ENCODE peak calls at places on chromosomes 13 and 19, in ten cellular contexts. E, V, H, Q, P, C, X, I, Z and K are unnamed samples. For H3K36me3, the result is how much of the 10 kb centered on the place peaks cover.

GRCh38 chr19:41192574-41193419 is at the start of gene CYP2S1:
- DNase-seq in E (no peak), V (peak), H (peak), Q (no peak), P (no peak), C (peak), X (peak), I (peak), Z (no peak), K (peak)

GRCh38 chr13:110278859-110279258 is 28.1 kb downstream of the COL4A1 start:
- DNase-seq in E (peak), V (peak), H (no peak), Q (no peak), P (no peak), C (no peak), X (no peak), I (no peak), Z (no peak), K (no peak)

GRCh38 chr19:681029-681626 is 4.9 kb downstream of the FSTL3 start:
- DNase-seq in E (no peak), V (peak), H (peak), Q (peak), P (no peak), C (peak), X (peak), I (peak), Z (no peak), K (peak)

GRCh38 chr13:73844986-73845385 is 289.2 kb downstream of the KLF12 start:
- DNase-seq in E (no peak), V (no peak), H (peak), Q (no peak), P (peak), C (no peak), X (no peak), I (peak), Z (no peak), K (no peak)

GRCh38 chr13:111461445-111462149 is 141.2 kb downstream of the TEX29 start:
- DNase-seq in E (no peak), V (no peak), H (no peak), Q (no peak), P (no peak), C (no peak), X (no peak), I (no peak), Z (no peak), K (peak)

GRCh38 chr13:29947839-29948238 is 97.4 kb upstream of the UBL3 start:
- DNase-seq in E (no peak), V (no peak), H (no peak), Q (no peak), P (no peak), C (no peak), X (no peak), I (no peak), Z (no peak), K (no peak)

GRCh38 chr19:39670998-39671397 is 15.3 kb downstream of the LGALS16 start:
- DNase-seq in E (no peak), V (no peak), H (no peak), Q (no peak), P (no peak), C (no peak), X (no peak), I (no peak), Z (no peak), K (no peak)

GRCh38 chr13:41017153-41017552 is 2.0 kb downstream of the ELF1 start:
- DNase-seq in E (no peak), V (peak), H (no peak), Q (no peak), P (no peak), C (no peak), X (no peak), I (no peak), Z (no peak), K (no peak)

GRCh38 chr19:12828494-12828893 is 5.9 kb downstream of the RTBDN start:
- DNase-seq in E (peak), V (peak), H (peak), Q (no peak), P (no peak), C (peak), X (peak), I (peak), Z (no peak), K (no peak)

GRCh38 chr19:48642862-48643261 is 3.1 kb downstream of the CA11 start:
- DNase-seq in E (no peak), V (no peak), H (no peak), Q (no peak), P (no peak), C (no peak), X (no peak), I (peak), Z (no peak), K (no peak)

GRCh38 chr13:79775830-79776229 is 294.9 kb downstream of the NDFIP2 start:
- DNase-seq in E (peak), V (peak), H (peak), Q (no peak), P (peak), C (no peak), X (peak), I (peak), Z (no peak), K (no peak)

GRCh38 chr19:55259540-55260210 is 858 bp upstream of the PPP6R1 start:
- DNase-seq in E (no peak), V (peak), H (no peak), Q (no peak), P (no peak), C (no peak), X (no peak), I (no peak), Z (no peak), K (no peak)

GRCh38 chr19:33240181-33240771 is 14.6 kb upstream of the SLC7A10 start:
- DNase-seq in E (no peak), V (no peak), H (no peak), Q (no peak), P (no peak), C (no peak), X (no peak), I (no peak), Z (no peak), K (no peak)

GRCh38 chr13:79451500-79451962 is 29.4 kb upstream of the NDFIP2 start:
- DNase-seq in E (peak), V (peak), H (peak), Q (no peak), P (peak), C (no peak), X (no peak), I (peak), Z (peak), K (no peak)

GRCh38 chr19:42038675-42039074 is 31.3 kb downstream of the GRIK5 start:
- DNase-seq in E (peak), V (no peak), H (no peak), Q (peak), P (no peak), C (no peak), X (no peak), I (no peak), Z (no peak), K (peak)

GRCh38 chr19:29775575-29775900 is 36.3 kb upstream of the CCNE1 start:
- DNase-seq in E (no peak), V (no peak), H (no peak), Q (no peak), P (no peak), C (no peak), X (peak), I (no peak), Z (no peak), K (peak)

GRCh38 chr19:3102239-3103140 is 8.3 kb downstream of the GNA11 start:
- DNase-seq in E (no peak), V (no peak), H (no peak), Q (no peak), P (no peak), C (no peak), X (no peak), I (peak), Z (no peak), K (peak)

GRCh38 chr19:41350735-41351338 is 2.9 kb downstream of the TGFB1 start:
- DNase-seq in E (no peak), V (no peak), H (no peak), Q (no peak), P (peak), C (no peak), X (no peak), I (peak), Z (peak), K (peak)

GRCh38 chr19:50777830-50778303 is 7.6 kb downstream of the GPR32 start:
- DNase-seq in E (no peak), V (no peak), H (no peak), Q (no peak), P (no peak), C (no peak), X (peak), I (peak), Z (no peak), K (no peak)

GRCh38 chr13:28654276-28654675 is 4.7 kb upstream of the POMP start:
- DNase-seq in E (no peak), V (no peak), H (no peak), Q (no peak), P (no peak), C (no peak), X (no peak), I (no peak), Z (no peak), K (no peak)

GRCh38 chr19:45514376-45515051 is 7.2 kb downstream of the VASP start:
- DNase-seq in E (no peak), V (peak), H (no peak), Q (no peak), P (no peak), C (peak), X (no peak), I (no peak), Z (no peak), K (no peak)

GRCh38 chr19:44757057-44757734 is 8.7 kb downstream of the BCL3 start:
- DNase-seq in E (peak), V (no peak), H (no peak), Q (peak), P (peak), C (no peak), X (peak), I (peak), Z (no peak), K (peak)

GRCh38 chr13:24460256-24460655 is 52.3 kb downstream of the PARP4 start:
- DNase-seq in E (no peak), V (no peak), H (no peak), Q (no peak), P (no peak), C (no peak), X (no peak), I (no peak), Z (no peak), K (no peak)

GRCh38 chr19:30406220-30406944 is 34.2 kb downstream of the ZNF536 start:
- DNase-seq in E (peak), V (no peak), H (no peak), Q (peak), P (no peak), C (no peak), X (peak), I (no peak), Z (no peak), K (no peak)

GRCh38 chr19:45995715-45996385 is 583 bp downstream of the CCDC61 start:
- DNase-seq in E (no peak), V (no peak), H (no peak), Q (no peak), P (peak), C (no peak), X (no peak), I (no peak), Z (no peak), K (no peak)

GRCh38 chr19:18426416-18426767 is 7.2 kb downstream of the SSBP4 start:
- DNase-seq in E (no peak), V (no peak), H (no peak), Q (no peak), P (no peak), C (no peak), X (no peak), I (no peak), Z (no peak), K (no peak)

GRCh38 chr19:18424122-18424889 is 5.1 kb downstream of the SSBP4 start:
- DNase-seq in E (no peak), V (no peak), H (no peak), Q (no peak), P (no peak), C (no peak), X (peak), I (peak), Z (no peak), K (no peak)

GRCh38 chr19:18427080-18427751 is 8.0 kb downstream of the SSBP4 start:
- DNase-seq in E (no peak), V (no peak), H (no peak), Q (no peak), P (no peak), C (no peak), X (no peak), I (peak), Z (no peak), K (no peak)

GRCh38 chr19:18424890-18425514 is 5.8 kb downstream of the SSBP4 start:
- DNase-seq in E (no peak), V (no peak), H (no peak), Q (no peak), P (no peak), C (no peak), X (no peak), I (peak), Z (no peak), K (no peak)

DNA sequence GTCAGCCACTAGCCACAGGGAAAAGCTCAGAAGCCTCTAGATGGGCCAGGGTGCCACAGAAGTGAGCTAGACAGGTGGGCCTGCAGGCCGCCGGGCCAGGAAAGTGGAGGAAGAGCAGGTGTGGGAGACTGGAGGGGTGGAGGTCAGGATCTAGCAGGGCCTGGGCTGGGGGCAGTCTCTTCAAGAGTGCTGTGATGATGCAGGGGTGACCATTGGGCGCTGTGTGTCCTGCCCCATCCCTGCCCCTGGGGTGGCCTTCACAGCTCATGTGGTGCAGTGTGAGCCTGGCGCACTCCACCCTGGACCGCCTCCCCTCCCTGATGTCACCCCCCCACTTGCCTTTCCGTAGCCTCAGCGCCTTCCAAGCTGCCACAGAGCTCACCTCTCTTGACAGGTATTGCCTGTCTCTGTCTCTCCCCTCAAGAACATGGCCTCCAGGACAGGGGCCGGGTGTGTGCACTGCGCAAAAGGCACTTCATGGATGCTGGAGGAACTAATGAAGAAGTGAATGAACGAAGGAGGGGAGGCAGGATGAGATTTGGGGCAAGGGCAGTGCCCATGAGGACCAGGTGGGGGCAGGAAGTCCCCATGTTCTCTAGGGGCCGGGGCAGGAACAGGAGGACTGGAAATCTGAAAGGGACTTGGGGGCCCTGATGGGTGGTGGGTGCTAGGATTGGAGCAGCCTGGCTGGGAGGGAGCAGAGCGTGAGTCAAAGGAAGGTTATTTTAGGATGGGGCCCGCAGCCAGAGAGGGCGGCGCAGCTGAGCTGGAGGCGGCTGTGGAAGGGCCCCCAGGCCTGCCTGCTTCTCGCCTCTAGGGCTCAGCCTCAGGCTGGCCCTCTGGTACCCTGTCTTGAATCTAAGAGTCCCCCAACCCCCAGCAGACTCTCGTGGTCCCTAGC is 6.6 kb downstream of the SSBP4 start:
- DNase-seq in E (peak), V (peak), H (no peak), Q (peak), P (peak), C (no peak), X (no peak), I (peak), Z (no peak), K (peak)
- TF ChIP-seq CTCF in E (peak), V (no peak), H (peak), Q (peak), P (no peak), C (no peak), X (no peak), I (peak), Z (no peak), K (no peak)

DNA sequence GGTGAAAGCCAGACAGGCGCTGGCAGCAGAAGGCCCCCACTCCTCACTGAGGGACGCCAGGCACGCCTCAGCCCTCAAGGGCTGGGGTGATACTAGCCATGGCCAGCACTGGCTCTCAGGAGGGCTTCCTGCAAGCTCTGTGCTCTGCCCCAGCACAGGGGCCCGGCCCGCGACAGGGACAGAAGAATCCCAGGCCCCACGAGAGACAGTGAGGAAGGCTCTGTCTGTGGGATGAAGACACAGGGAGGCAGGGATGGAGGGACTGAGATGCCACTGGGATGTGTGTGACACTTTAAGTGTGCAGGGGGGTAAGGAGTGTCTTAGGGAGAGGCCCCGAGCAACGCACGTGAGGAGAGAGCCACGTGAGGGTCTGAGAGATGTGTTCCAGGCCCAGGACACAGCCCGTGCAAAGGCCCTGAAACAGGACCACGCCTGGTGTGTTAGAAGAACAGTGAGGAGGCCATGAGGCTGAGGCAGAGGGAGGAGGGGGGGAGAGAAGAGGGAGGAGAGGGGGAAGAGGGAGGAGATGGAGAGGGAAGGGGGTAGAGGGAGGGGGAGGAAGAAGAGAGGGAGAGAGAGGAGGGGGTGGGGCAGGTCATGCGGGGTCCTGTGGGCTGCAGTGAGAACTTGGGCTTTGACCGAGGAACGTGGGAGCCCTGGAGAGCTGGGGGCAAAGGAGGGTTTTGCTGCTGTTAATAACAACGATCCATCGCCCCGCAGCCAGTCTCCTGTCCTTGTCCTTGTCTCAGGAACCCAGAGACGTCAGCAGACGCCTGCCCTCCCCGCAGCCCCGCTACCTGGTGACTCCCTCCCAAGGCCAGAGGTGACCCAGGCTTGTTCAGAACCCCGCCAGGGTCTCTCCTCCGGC is 7.2 kb downstream of the RPL36 start:
- DNase-seq in E (peak), V (no peak), H (no peak), Q (no peak), P (no peak), C (no peak), X (no peak), I (peak), Z (no peak), K (no peak)
- H3K36me3 ChIP-seq in E (half or more), V (half or more), H (half or more), Q (half or more), P (half or more), C (under half), X (under half), I (half or more), Z (under half), K (half or more)

GRCh38 chr19:5687360-5688198 is 2.5 kb upstream of the RPL36 start:
- DNase-seq in E (no peak), V (no peak), H (no peak), Q (no peak), P (no peak), C (no peak), X (no peak), I (no peak), Z (no peak), K (no peak)
- TF ChIP-seq CTCF in E (no peak), V (no peak), H (no peak), Q (peak), P (no peak), C (no peak), X (no peak), I (no peak), Z (peak), K (no peak)

GRCh38 chr19:16155128-16155527 is 11.6 kb downstream of the HSH2D start:
- DNase-seq in E (no peak), V (no peak), H (no peak), Q (no peak), P (no peak), C (no peak), X (no peak), I (no peak), Z (no peak), K (no peak)

GRCh38 chr19:16153582-16154336 is 10.3 kb downstream of the HSH2D start:
- DNase-seq in E (no peak), V (no peak), H (peak), Q (no peak), P (no peak), C (no peak), X (peak), I (no peak), Z (no peak), K (no peak)

GRCh38 chr19:16156904-16157303 is 13.4 kb downstream of the HSH2D start:
- DNase-seq in E (no peak), V (no peak), H (no peak), Q (no peak), P (no peak), C (no peak), X (no peak), I (no peak), Z (no peak), K (no peak)

GRCh38 chr19:16157601-16158000 is 14.1 kb downstream of the HSH2D start:
- DNase-seq in E (no peak), V (no peak), H (no peak), Q (no peak), P (no peak), C (no peak), X (no peak), I (no peak), Z (no peak), K (no peak)

DNA sequence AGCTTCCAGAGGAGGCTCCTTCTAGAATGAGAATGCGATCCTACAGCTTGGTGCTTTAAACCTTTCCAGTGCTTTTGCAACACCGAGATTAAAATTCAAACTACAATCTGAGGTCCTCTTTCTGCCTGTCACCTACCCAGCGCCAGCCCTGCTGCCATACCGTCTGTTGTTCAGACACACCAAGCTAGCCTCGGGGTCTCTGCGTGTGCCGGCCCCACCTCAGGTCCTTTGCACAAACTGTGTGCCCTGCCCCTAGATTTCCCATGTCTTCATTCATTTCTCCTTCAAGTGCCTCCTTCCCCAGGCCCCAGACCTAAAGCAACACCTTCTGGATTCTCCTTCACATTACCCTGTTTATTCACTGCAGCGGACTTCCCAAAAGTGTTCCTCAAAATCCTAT is 11.1 kb downstream of the HSH2D start:
- DNase-seq in E (no peak), V (no peak), H (no peak), Q (no peak), P (no peak), C (no peak), X (no peak), I (no peak), Z (no peak), K (no peak)
- H3K36me3 ChIP-seq in E (under half), V (half or more), H (under half), Q (under half), P (under half), C (under half), X (under half), I (under half), Z (under half), K (under half)

DNA sequence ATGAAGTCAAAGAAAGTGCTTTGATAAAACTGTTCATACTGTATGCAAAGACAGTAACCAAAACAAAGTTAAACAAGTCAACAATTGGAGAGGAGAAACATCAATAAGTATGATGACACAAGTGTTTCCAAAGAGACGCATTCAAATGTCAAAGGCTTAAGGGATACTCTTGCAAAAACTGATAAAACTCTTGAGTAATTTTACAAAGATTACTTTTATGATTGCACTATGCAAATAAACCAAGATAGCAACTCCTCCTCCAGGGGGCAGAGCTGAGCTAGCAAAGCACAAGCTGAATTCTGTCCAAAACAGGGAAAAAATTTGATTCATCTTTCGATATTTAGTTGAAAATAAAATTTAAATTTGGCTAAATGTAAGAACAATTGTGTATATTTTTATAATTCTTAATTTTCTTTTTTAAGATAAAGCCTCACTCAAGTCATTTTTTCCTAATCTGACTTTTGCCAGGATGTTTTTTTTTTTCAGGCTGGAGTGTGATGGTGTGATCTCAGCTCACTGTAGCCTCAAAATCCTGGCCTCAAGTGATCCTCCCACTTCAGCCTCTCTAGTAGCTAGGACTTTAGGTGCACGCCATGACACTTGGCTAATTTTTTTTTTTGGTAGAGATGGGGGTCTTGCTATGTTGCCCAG is 84.0 kb downstream of the MZT1 start:
- DNase-seq in E (peak), V (peak), H (peak), Q (peak), P (peak), C (peak), X (peak), I (peak), Z (peak), K (peak)
- TF ChIP-seq CTCF in E (peak), V (peak), H (peak), Q (peak), P (peak), C (peak), X (peak), I (peak), Z (peak), K (peak)